ENCODE peak calls at places on chromosomes 13 and 19, in seven cellular contexts. H, G, M, K, F, Q and R are unnamed samples.

GRCh38 chr19:54191671-54192453 is 754 bp downstream of the TSEN34 start:
- DNase-seq in F (peak), K (no peak), H (no peak), M (no peak), G (peak), Q (no peak), R (no peak)

GRCh38 chr13:26482451-26483197 is 74.9 kb upstream of the WASF3 start:
- DNase-seq in M (peak), G (peak), K (peak), F (peak), Q (peak), H (peak), R (peak)

GRCh38 chr13:29563941-29564340 is 31.5 kb downstream of the SLC7A1 start:
- DNase-seq in H (no peak), Q (no peak), M (no peak), F (no peak), K (no peak), G (no peak), R (no peak)

GRCh38 chr13:30222253-30222652 is 85.1 kb downstream of the KATNAL1 start:
- DNase-seq in Q (no peak), K (no peak), G (peak), H (no peak), F (peak), M (no peak), R (no peak)

GRCh38 chr19:19113040-19113541 is 25.2 kb downstream of the TMEM161A start:
- DNase-seq in Q (no peak), K (peak), F (peak), H (peak), G (peak), M (peak), R (no peak)

GRCh38 chr19:33245948-33246728 is 20.5 kb upstream of the SLC7A10 start:
- DNase-seq in M (peak), G (no peak), K (peak), H (no peak), Q (no peak), F (no peak), R (no peak)

GRCh38 chr13:105972306-105972721 is 563.1 kb downstream of the EFNB2 start:
- DNase-seq in K (no peak), M (no peak), G (no peak), Q (no peak), H (no peak), F (no peak), R (peak)

GRCh38 chr13:46908511-46908910 is 11.7 kb upstream of the HTR2A start:
- DNase-seq in H (no peak), G (peak), K (no peak), Q (no peak), F (no peak), M (no peak), R (no peak)

GRCh38 chr13:50033696-50034095 is 18.5 kb downstream of the KCNRG start:
- DNase-seq in F (peak), K (no peak), M (no peak), H (no peak), G (peak), Q (no peak), R (no peak)

GRCh38 chr13:87035538-87035937 is 635.6 kb upstream of the SLITRK5 start:
- DNase-seq in Q (no peak), K (no peak), H (no peak), M (no peak), G (no peak), F (peak), R (no peak)

GRCh38 chr13:59442946-59443345 is 720.8 kb downstream of the DIAPH3 start:
- DNase-seq in H (no peak), K (no peak), Q (no peak), F (no peak), M (no peak), G (peak), R (no peak)

GRCh38 chr13:50128406-50129048 is 113.3 kb downstream of the KCNRG start:
- DNase-seq in G (no peak), Q (peak), H (peak), M (peak), F (no peak), K (no peak), R (no peak)

GRCh38 chr13:31172535-31172934 is 10.8 kb upstream of the HSPH1 start:
- DNase-seq in Q (no peak), G (peak), K (no peak), F (peak), H (no peak), M (peak), R (peak)

GRCh38 chr19:38270587-38271167 is 6.3 kb downstream of the SPINT2 start:
- DNase-seq in G (peak), Q (no peak), F (no peak), K (no peak), M (peak), H (no peak), R (no peak)

GRCh38 chr13:87669379-87669978 is 1.7 kb upstream of the SLITRK5 start:
- DNase-seq in G (peak), H (peak), Q (no peak), M (peak), F (peak), K (no peak), R (peak)

GRCh38 chr13:44058067-44058466 is 178.4 kb downstream of the LACC1 start:
- DNase-seq in K (no peak), G (no peak), Q (no peak), M (no peak), F (no peak), H (no peak), R (no peak)

GRCh38 chr13:77565635-77566034 is 30.1 kb downstream of the SCEL start:
- DNase-seq in F (peak), M (peak), H (no peak), G (peak), Q (peak), K (no peak), R (peak)

GRCh38 chr19:56917998-56918397 is 77.5 kb upstream of the PEG3 start:
- DNase-seq in Q (no peak), M (no peak), G (no peak), F (no peak), H (no peak), K (no peak), R (peak)

GRCh38 chr19:47309038-47309437 is 623 bp upstream of the C5AR1 start:
- DNase-seq in F (no peak), Q (no peak), K (no peak), G (no peak), H (no peak), M (no peak), R (no peak)

GRCh38 chr13:102917019-102917418 is 71.2 kb downstream of the ERCC5 start:
- DNase-seq in H (no peak), M (no peak), K (no peak), Q (no peak), G (no peak), F (no peak), R (no peak)

GRCh38 chr13:80141114-80141849 is 199.6 kb downstream of the SPRY2 start:
- DNase-seq in F (peak), M (peak), H (no peak), Q (no peak), K (no peak), G (peak), R (no peak)

GRCh38 chr19:39142655-39143054 is 17.1 kb downstream of the PAK4 start:
- DNase-seq in M (no peak), Q (no peak), H (no peak), K (no peak), F (no peak), G (no peak), R (no peak)

GRCh38 chr19:3606690-3607289 is at the start of gene TBXA2R:
- DNase-seq in F (peak), M (peak), K (peak), H (peak), G (peak), Q (no peak), R (no peak)

GRCh38 chr19:35262101-35262761 is 6.5 kb upstream of the USF2 start:
- DNase-seq in F (no peak), H (peak), Q (no peak), K (no peak), G (no peak), M (no peak), R (no peak)

GRCh38 chr19:13557756-13558398 is 51.6 kb upstream of the CACNA1A start:
- DNase-seq in H (peak), F (no peak), M (peak), G (no peak), Q (no peak), K (peak), R (no peak)

GRCh38 chr13:38687246-38688229 is 661 bp downstream of the FREM2 start:
- DNase-seq in K (peak), G (no peak), M (peak), Q (no peak), H (peak), F (peak), R (peak)

GRCh38 chr19:53958168-53958571 is 4.6 kb upstream of the CACNG8 start:
- DNase-seq in F (no peak), K (peak), G (no peak), H (peak), Q (no peak), M (peak), R (no peak)

GRCh38 chr19:16385821-16386220 is 61.2 kb downstream of the KLF2 start:
- DNase-seq in G (no peak), M (no peak), F (no peak), K (no peak), H (no peak), Q (no peak), R (no peak)

DNA sequence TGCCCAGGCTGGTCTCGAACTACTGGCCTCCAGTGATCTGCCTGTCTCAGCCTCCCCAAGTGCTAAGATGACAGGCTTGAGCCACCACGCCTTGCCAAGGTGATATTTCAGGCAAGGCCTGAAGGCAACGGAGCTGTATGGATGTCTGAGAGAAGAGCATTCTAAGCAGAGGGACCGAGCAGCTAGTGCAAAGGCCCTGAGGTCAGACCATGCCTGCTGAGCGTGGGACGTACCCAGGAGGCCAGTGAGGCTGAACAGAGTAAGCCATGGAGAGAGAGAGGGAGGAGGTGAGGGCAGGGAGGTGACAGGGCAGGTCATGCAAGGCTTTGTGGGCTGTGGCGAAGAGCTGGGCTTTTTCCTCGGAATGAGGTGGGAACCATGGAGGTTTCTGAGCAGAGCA is 3.4 kb upstream of the SLC44A2 start:
- DNase-seq in F (no peak), M (no peak), K (no peak), H (no peak), G (no peak), Q (no peak), R (no peak)
- H2BK120ac ChIP-seq in F (no peak), M (no peak), K (no peak), H (no peak), G (no peak), Q (no peak), R (no peak)

GRCh38 chr13:74586839-74587238 is 452.6 kb upstream of the KLF12 start:
- DNase-seq in K (no peak), F (no peak), Q (no peak), H (no peak), G (peak), M (no peak), R (no peak)
- H2BK120ac ChIP-seq in K (no peak), F (no peak), Q (no peak), H (no peak), G (no peak), M (no peak), R (no peak)

GRCh38 chr13:48783831-48784230 is 130.1 kb downstream of the CYSLTR2 start:
- DNase-seq in Q (no peak), K (no peak), G (no peak), H (no peak), M (no peak), F (no peak), R (peak)

GRCh38 chr13:48780713-48781341 is 127.1 kb downstream of the CYSLTR2 start:
- DNase-seq in Q (no peak), M (no peak), F (no peak), H (no peak), G (no peak), K (no peak), R (no peak)

GRCh38 chr13:48782429-48782840 is 128.7 kb downstream of the CYSLTR2 start:
- DNase-seq in F (no peak), K (no peak), G (no peak), H (no peak), M (no peak), Q (no peak), R (peak)

GRCh38 chr13:48784906-48785555 is 131.3 kb downstream of the CYSLTR2 start:
- DNase-seq in G (peak), H (no peak), M (no peak), Q (no peak), F (no peak), K (no peak), R (peak)

GRCh38 chr13:48783181-48783630 is 129.5 kb downstream of the CYSLTR2 start:
- DNase-seq in H (no peak), Q (no peak), F (peak), K (no peak), M (no peak), G (peak), R (peak)
- H2BK120ac ChIP-seq in H (no peak), Q (no peak), F (no peak), K (no peak), M (no peak), G (peak), R (no peak)

GRCh38 chr19:50548191-50549058 is 19.8 kb downstream of the LRRC4B start:
- DNase-seq in M (no peak), Q (no peak), K (no peak), F (no peak), H (no peak), G (no peak), R (no peak)

GRCh38 chr19:50549927-50550593 is 18.2 kb downstream of the LRRC4B start:
- DNase-seq in F (no peak), M (no peak), Q (no peak), H (no peak), G (no peak), K (no peak), R (no peak)

GRCh38 chr19:50546527-50547221 is 21.6 kb downstream of the LRRC4B start:
- DNase-seq in H (no peak), Q (no peak), F (no peak), G (no peak), K (no peak), M (no peak), R (no peak)

GRCh38 chr19:50549059-50549926 is 18.9 kb downstream of the LRRC4B start:
- DNase-seq in K (no peak), F (no peak), M (no peak), G (no peak), H (no peak), Q (no peak), R (no peak)

GRCh38 chr19:50547385-50548190 is 20.6 kb downstream of the LRRC4B start:
- DNase-seq in F (no peak), M (no peak), H (no peak), Q (no peak), K (no peak), G (no peak), R (no peak)
- H2BK120ac ChIP-seq in F (no peak), M (no peak), H (no peak), Q (no peak), K (no peak), G (no peak), R (no peak)

GRCh38 chr19:43780706-43781525 is at the start of gene KCNN4:
- DNase-seq in H (no peak), Q (no peak), G (peak), M (no peak), K (no peak), F (peak), R (no peak)
- H2BK120ac ChIP-seq in H (no peak), Q (peak), G (peak), M (no peak), K (no peak), F (peak), R (peak)

GRCh38 chr13:83839158-83839557 is 43.1 kb downstream of the SLITRK1 start:
- DNase-seq in F (no peak), H (no peak), K (no peak), Q (no peak), G (no peak), M (peak), R (no peak)
- H2BK120ac ChIP-seq in F (no peak), H (no peak), K (no peak), Q (no peak), G (no peak), M (no peak), R (no peak)

DNA sequence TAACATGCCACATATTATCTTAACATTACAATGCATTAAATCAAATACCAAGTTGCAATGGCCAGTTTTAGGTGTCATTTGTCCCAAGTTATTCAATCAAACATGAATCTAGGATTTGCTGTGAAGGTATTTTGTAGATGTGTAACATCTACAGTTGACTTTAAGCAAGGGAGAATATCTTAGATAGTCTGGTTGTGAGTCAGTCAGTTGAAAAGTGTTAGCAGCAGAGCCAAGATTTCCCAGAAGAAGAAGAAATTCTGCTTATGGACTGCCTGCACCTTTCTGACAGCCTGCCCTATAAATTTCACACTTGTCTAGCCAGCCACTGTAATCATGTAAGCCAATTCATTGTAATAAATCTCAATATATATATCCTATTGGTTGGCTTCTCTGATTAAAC is 41.3 kb upstream of the INTS6 start:
- DNase-seq in G (peak), Q (no peak), M (no peak), K (no peak), H (no peak), F (no peak), R (peak)
- H2BK120ac ChIP-seq in G (no peak), Q (no peak), M (no peak), K (no peak), H (no peak), F (no peak), R (no peak)

DNA sequence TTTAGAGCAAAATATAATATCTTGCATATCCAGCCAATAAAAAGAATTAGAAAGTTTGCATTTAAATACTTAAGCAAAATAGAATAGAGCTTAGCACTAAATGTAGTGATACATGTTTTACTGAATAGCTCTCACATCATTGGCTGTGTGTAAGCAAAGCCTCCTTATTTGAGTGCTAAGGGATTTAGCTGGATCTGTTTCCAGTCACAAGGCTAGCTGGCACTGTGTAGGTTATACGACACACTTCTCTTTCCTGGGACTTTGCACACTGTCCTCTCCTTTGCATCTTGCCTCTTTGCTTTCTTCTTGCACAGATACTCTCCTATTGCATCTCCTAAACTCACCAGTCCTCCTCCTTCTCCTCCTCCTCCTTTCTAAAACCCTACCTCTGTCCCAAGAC is 423.8 kb downstream of the KLF5 start:
- DNase-seq in K (no peak), H (no peak), G (no peak), F (no peak), Q (no peak), M (no peak), R (no peak)
- H2BK120ac ChIP-seq in K (no peak), H (no peak), G (no peak), F (no peak), Q (no peak), M (no peak), R (no peak)

GRCh38 chr13:95044452-95045205 is 256.6 kb downstream of the ABCC4 start:
- DNase-seq in Q (no peak), K (no peak), F (no peak), G (no peak), M (no peak), H (no peak), R (no peak)
- H2BK120ac ChIP-seq in Q (no peak), K (no peak), F (no peak), G (no peak), M (no peak), H (no peak), R (no peak)